ENCODE peak calls at places on chromosome 7, in ten cellular contexts. I is GM06990; D is A549; B is T-helper 1 cell; J is HTR-8/SVneo; C is naive thymus-derived CD4-positive, alpha-beta T cell; O is thoracic aorta; F is NAMALWA; Y is SHP77; G is stomach. U is an unnamed sample.

GRCh38 chr7:20783716-20784310 is 2.9 kb downstream of the SP8 start:
- DNase-seq in I (no peak), D (no peak), B (no peak), J (no peak), C (no peak), O (no peak), F (no peak), Y (no peak), G (no peak), U (peak)

GRCh38 chr7:121752706-121753105 is 120.3 kb upstream of the PTPRZ1 start:
- DNase-seq in I (no peak), D (peak), B (no peak), J (no peak), C (no peak), O (no peak), F (peak), Y (peak), G (no peak), U (peak)

GRCh38 chr7:133853706-133854276 is 273.3 kb upstream of the LRGUK start:
- DNase-seq in I (peak), D (peak), B (no peak), J (peak), C (no peak), O (no peak), F (peak), Y (peak), G (peak), U (peak)

GRCh38 chr7:55214707-55215106 is 150.4 kb upstream of the LANCL2 start:
- DNase-seq in I (no peak), D (no peak), B (no peak), J (no peak), C (no peak), O (no peak), F (no peak), Y (no peak), G (no peak), U (no peak)

GRCh38 chr7:80498481-80499349 is 13.1 kb downstream of the GNAT3 start:
- DNase-seq in I (peak), D (no peak), B (no peak), J (no peak), C (no peak), O (no peak), F (no peak), Y (no peak), G (no peak), U (no peak)

GRCh38 chr7:1163121-1163520 is 3.1 kb upstream of the ZFAND2A start:
- DNase-seq in I (no peak), D (no peak), B (no peak), J (no peak), C (no peak), O (no peak), F (no peak), Y (no peak), G (no peak), U (no peak)

GRCh38 chr7:50333266-50333665 is 28.8 kb downstream of the IKZF1 start:
- DNase-seq in I (no peak), D (no peak), B (peak), J (no peak), C (peak), O (no peak), F (peak), Y (no peak), G (no peak), U (no peak)

GRCh38 chr7:107344799-107345198 is 125.1 kb upstream of the GPR22 start:
- DNase-seq in I (no peak), D (no peak), B (no peak), J (no peak), C (no peak), O (no peak), F (no peak), Y (no peak), G (no peak), U (no peak)

GRCh38 chr7:34900891-34901493 is 136.3 kb downstream of the DPY19L1 start:
- DNase-seq in I (no peak), D (peak), B (no peak), J (no peak), C (no peak), O (no peak), F (peak), Y (peak), G (no peak), U (no peak)

GRCh38 chr7:94955807-94956206 is 48.4 kb downstream of the PPP1R9A start:
- DNase-seq in I (no peak), D (no peak), B (no peak), J (no peak), C (no peak), O (no peak), F (no peak), Y (no peak), G (no peak), U (no peak)

GRCh38 chr7:80372415-80372814 is 139.4 kb downstream of the GNAT3 start:
- DNase-seq in I (no peak), D (peak), B (no peak), J (peak), C (no peak), O (no peak), F (no peak), Y (no peak), G (no peak), U (no peak)

GRCh38 chr7:83439021-83439420 is 209.9 kb downstream of the SEMA3E start:
- DNase-seq in I (no peak), D (no peak), B (no peak), J (no peak), C (no peak), O (no peak), F (no peak), Y (no peak), G (no peak), U (no peak)

GRCh38 chr7:34842782-34843181 is 184.8 kb downstream of the NPSR1 start:
- DNase-seq in I (no peak), D (no peak), B (no peak), J (no peak), C (no peak), O (no peak), F (no peak), Y (no peak), G (no peak), U (no peak)

GRCh38 chr7:141675431-141676210 is 26.3 kb downstream of the DENND11 start:
- DNase-seq in I (no peak), D (no peak), B (no peak), J (no peak), C (no peak), O (no peak), F (no peak), Y (no peak), G (no peak), U (no peak)

GRCh38 chr7:41628926-41629325 is 74.0 kb downstream of the INHBA start:
- DNase-seq in I (no peak), D (no peak), B (no peak), J (no peak), C (no peak), O (no peak), F (no peak), Y (no peak), G (no peak), U (no peak)

GRCh38 chr7:133753513-133753912 is 373.6 kb upstream of the LRGUK start:
- DNase-seq in I (no peak), D (no peak), B (no peak), J (no peak), C (no peak), O (no peak), F (no peak), Y (no peak), G (no peak), U (no peak)

GRCh38 chr7:152341039-152341913 is 94.5 kb downstream of the KMT2C start:
- DNase-seq in I (no peak), D (peak), B (no peak), J (peak), C (no peak), O (no peak), F (peak), Y (no peak), G (peak), U (peak)

GRCh38 chr7:129468087-129468486 is 33.9 kb downstream of the STRIP2 start:
- DNase-seq in I (no peak), D (no peak), B (no peak), J (no peak), C (no peak), O (no peak), F (no peak), Y (no peak), G (no peak), U (no peak)

GRCh38 chr7:435518-436366 is 83.9 kb downstream of the PDGFA start:
- DNase-seq in I (no peak), D (peak), B (no peak), J (no peak), C (no peak), O (no peak), F (no peak), Y (no peak), G (peak), U (no peak)

GRCh38 chr7:132782777-132783633 is 206.7 kb upstream of the PLXNA4 start:
- DNase-seq in I (no peak), D (no peak), B (no peak), J (no peak), C (no peak), O (no peak), F (no peak), Y (no peak), G (no peak), U (no peak)

GRCh38 chr7:7965301-7965700 is 3.3 kb upstream of the GLCCI1 start:
- DNase-seq in I (no peak), D (no peak), B (no peak), J (no peak), C (no peak), O (no peak), F (no peak), Y (no peak), G (no peak), U (no peak)

GRCh38 chr7:1671876-1672451 is 1.9 kb downstream of the ELFN1 start:
- DNase-seq in I (no peak), D (no peak), B (no peak), J (no peak), C (no peak), O (no peak), F (no peak), Y (no peak), G (no peak), U (no peak)

GRCh38 chr7:911791-912480 is 35.6 kb downstream of the GET4 start:
- DNase-seq in I (no peak), D (no peak), B (no peak), J (no peak), C (no peak), O (no peak), F (no peak), Y (no peak), G (no peak), U (no peak)

U was measured in retina.